ENCODE peak calls at places on chromosome X, in six cellular contexts. One of them, this sample, is unnamed.

GRCh38 chrX:41526925-41527324 is 79.8 kb downstream of the NYX start:
- DNase-seq in caudate nucleus: no peak
- DNase-seq in psoas muscle: no peak
- DNase-seq in KBM-7: no peak
- DNase-seq in left lung: no peak
- DNase-seq in NCI-H748 treated with DMSO at 0.1 percent for 48 hours: no peak
- DNase-seq in this sample: no peak

GRCh38 chrX:68146054-68146453 is 287.2 kb downstream of the OPHN1 start:
- DNase-seq in caudate nucleus: no peak
- DNase-seq in psoas muscle: no peak
- DNase-seq in KBM-7: peak
- DNase-seq in left lung: no peak
- DNase-seq in NCI-H748 treated with DMSO at 0.1 percent for 48 hours: no peak
- DNase-seq in this sample: no peak

GRCh38 chrX:121479406-121479805 is 432.0 kb downstream of the GLUD2 start:
- DNase-seq in caudate nucleus: no peak
- DNase-seq in psoas muscle: no peak
- DNase-seq in KBM-7: peak
- DNase-seq in left lung: no peak
- DNase-seq in NCI-H748 treated with DMSO at 0.1 percent for 48 hours: no peak
- DNase-seq in this sample: no peak

GRCh38 chrX:45889471-45889870 is 655.8 kb downstream of the ZNF674 start:
- DNase-seq in caudate nucleus: no peak
- DNase-seq in psoas muscle: no peak
- DNase-seq in KBM-7: no peak
- DNase-seq in left lung: no peak
- DNase-seq in NCI-H748 treated with DMSO at 0.1 percent for 48 hours: no peak
- DNase-seq in this sample: no peak

GRCh38 chrX:130995351-130995967 is 62.7 kb upstream of the ARHGAP36 start:
- DNase-seq in caudate nucleus: no peak
- DNase-seq in psoas muscle: no peak
- DNase-seq in KBM-7: no peak
- DNase-seq in left lung: no peak
- DNase-seq in NCI-H748 treated with DMSO at 0.1 percent for 48 hours: no peak
- DNase-seq in this sample: no peak

GRCh38 chrX:42732506-42732905 is 45.5 kb downstream of the PPP1R2C start:
- DNase-seq in caudate nucleus: no peak
- DNase-seq in psoas muscle: peak
- DNase-seq in KBM-7: no peak
- DNase-seq in left lung: no peak
- DNase-seq in NCI-H748 treated with DMSO at 0.1 percent for 48 hours: no peak
- DNase-seq in this sample: no peak

GRCh38 chrX:41148553-41148952 is 63.3 kb downstream of the USP9X start:
- DNase-seq in caudate nucleus: no peak
- DNase-seq in psoas muscle: no peak
- DNase-seq in KBM-7: no peak
- DNase-seq in left lung: no peak
- DNase-seq in NCI-H748 treated with DMSO at 0.1 percent for 48 hours: no peak
- DNase-seq in this sample: no peak

GRCh38 chrX:29870608-29871007 is 344.8 kb upstream of the MAGEB2 start:
- DNase-seq in caudate nucleus: no peak
- DNase-seq in psoas muscle: no peak
- DNase-seq in KBM-7: no peak
- DNase-seq in left lung: no peak
- DNase-seq in NCI-H748 treated with DMSO at 0.1 percent for 48 hours: no peak
- DNase-seq in this sample: no peak

GRCh38 chrX:63932907-63933306 is 147.9 kb upstream of the ARHGEF9 start:
- DNase-seq in caudate nucleus: no peak
- DNase-seq in psoas muscle: no peak
- DNase-seq in KBM-7: no peak
- DNase-seq in left lung: no peak
- DNase-seq in NCI-H748 treated with DMSO at 0.1 percent for 48 hours: no peak
- DNase-seq in this sample: no peak

GRCh38 chrX:15497865-15498264 is 2.7 kb upstream of the BMX start:
- DNase-seq in caudate nucleus: peak
- DNase-seq in psoas muscle: no peak
- DNase-seq in KBM-7: peak
- DNase-seq in left lung: no peak
- DNase-seq in NCI-H748 treated with DMSO at 0.1 percent for 48 hours: no peak
- DNase-seq in this sample: no peak

GRCh38 chrX:139762400-139763183 is 54.6 kb upstream of the MCF2 start:
- DNase-seq in caudate nucleus: no peak
- DNase-seq in psoas muscle: peak
- DNase-seq in KBM-7: no peak
- DNase-seq in left lung: no peak
- DNase-seq in NCI-H748 treated with DMSO at 0.1 percent for 48 hours: no peak
- DNase-seq in this sample: no peak

GRCh38 chrX:117972681-117973080 is 143.9 kb downstream of the KLHL13 start:
- DNase-seq in caudate nucleus: no peak
- DNase-seq in psoas muscle: no peak
- DNase-seq in KBM-7: no peak
- DNase-seq in left lung: no peak
- DNase-seq in NCI-H748 treated with DMSO at 0.1 percent for 48 hours: peak
- DNase-seq in this sample: no peak

GRCh38 chrX:47158131-47158530 is 13.1 kb downstream of the RBM10 start:
- DNase-seq in caudate nucleus: no peak
- DNase-seq in psoas muscle: no peak
- DNase-seq in KBM-7: no peak
- DNase-seq in left lung: no peak
- DNase-seq in NCI-H748 treated with DMSO at 0.1 percent for 48 hours: no peak
- DNase-seq in this sample: no peak

GRCh38 chrX:140572724-140573123 is 67.9 kb upstream of the SOX3 start:
- DNase-seq in caudate nucleus: peak
- DNase-seq in psoas muscle: no peak
- DNase-seq in KBM-7: peak
- DNase-seq in left lung: no peak
- DNase-seq in NCI-H748 treated with DMSO at 0.1 percent for 48 hours: no peak
- DNase-seq in this sample: no peak

GRCh38 chrX:130715299-130715698 is 187.7 kb downstream of the ENOX2 start:
- DNase-seq in caudate nucleus: no peak
- DNase-seq in psoas muscle: no peak
- DNase-seq in KBM-7: no peak
- DNase-seq in left lung: no peak
- DNase-seq in NCI-H748 treated with DMSO at 0.1 percent for 48 hours: no peak
- DNase-seq in this sample: no peak

GRCh38 chrX:71871367-71871766 is 39.3 kb upstream of the NHSL2 start:
- DNase-seq in caudate nucleus: no peak
- DNase-seq in psoas muscle: no peak
- DNase-seq in KBM-7: no peak
- DNase-seq in left lung: no peak
- DNase-seq in NCI-H748 treated with DMSO at 0.1 percent for 48 hours: no peak
- DNase-seq in this sample: no peak

GRCh38 chrX:40688976-40689375 is 41.6 kb upstream of the CXorf38 start:
- DNase-seq in caudate nucleus: no peak
- DNase-seq in psoas muscle: no peak
- DNase-seq in KBM-7: no peak
- DNase-seq in left lung: no peak
- DNase-seq in NCI-H748 treated with DMSO at 0.1 percent for 48 hours: no peak
- DNase-seq in this sample: no peak

GRCh38 chrX:121308276-121308805 is 260.9 kb downstream of the GLUD2 start:
- DNase-seq in caudate nucleus: peak
- DNase-seq in psoas muscle: no peak
- DNase-seq in KBM-7: peak
- DNase-seq in left lung: no peak
- DNase-seq in NCI-H748 treated with DMSO at 0.1 percent for 48 hours: peak
- DNase-seq in this sample: no peak

GRCh38 chrX:150509703-150510102 is 58.7 kb upstream of the MTM1 start:
- DNase-seq in caudate nucleus: no peak
- DNase-seq in psoas muscle: no peak
- DNase-seq in KBM-7: no peak
- DNase-seq in left lung: no peak
- DNase-seq in NCI-H748 treated with DMSO at 0.1 percent for 48 hours: no peak
- DNase-seq in this sample: no peak

GRCh38 chrX:154027003-154027402 is 7.3 kb upstream of the IRAK1 start:
- DNase-seq in caudate nucleus: no peak
- DNase-seq in psoas muscle: no peak
- DNase-seq in KBM-7: no peak
- DNase-seq in left lung: no peak
- DNase-seq in NCI-H748 treated with DMSO at 0.1 percent for 48 hours: no peak
- DNase-seq in this sample: no peak

GRCh38 chrX:3815896-3816664 is 102.6 kb upstream of the PRKX start:
- DNase-seq in caudate nucleus: no peak
- DNase-seq in psoas muscle: peak
- DNase-seq in KBM-7: peak
- DNase-seq in left lung: peak
- DNase-seq in NCI-H748 treated with DMSO at 0.1 percent for 48 hours: no peak
- DNase-seq in this sample: peak

GRCh38 chrX:63918611-63919010 is 133.6 kb upstream of the ARHGEF9 start:
- DNase-seq in caudate nucleus: no peak
- DNase-seq in psoas muscle: no peak
- DNase-seq in KBM-7: peak
- DNase-seq in left lung: no peak
- DNase-seq in NCI-H748 treated with DMSO at 0.1 percent for 48 hours: no peak
- DNase-seq in this sample: no peak

GRCh38 chrX:33195698-33196097 is 15.7 kb downstream of the DMD start:
- DNase-seq in caudate nucleus: no peak
- DNase-seq in psoas muscle: no peak
- DNase-seq in KBM-7: no peak
- DNase-seq in left lung: no peak
- DNase-seq in NCI-H748 treated with DMSO at 0.1 percent for 48 hours: no peak
- DNase-seq in this sample: no peak

GRCh38 chrX:47216393-47216925 is 2.0 kb upstream of the CDK16 start:
- DNase-seq in caudate nucleus: no peak
- DNase-seq in psoas muscle: no peak
- DNase-seq in KBM-7: no peak
- DNase-seq in left lung: no peak
- DNase-seq in NCI-H748 treated with DMSO at 0.1 percent for 48 hours: no peak
- DNase-seq in this sample: peak

GRCh38 chrX:18390941-18391538 is 34.4 kb upstream of the CDKL5 start:
- DNase-seq in caudate nucleus: peak
- DNase-seq in psoas muscle: peak
- DNase-seq in KBM-7: peak
- DNase-seq in left lung: no peak
- DNase-seq in NCI-H748 treated with DMSO at 0.1 percent for 48 hours: peak
- DNase-seq in this sample: peak

GRCh38 chrX:131633285-131633917 is 89.5 kb downstream of the OR13H1 start:
- DNase-seq in caudate nucleus: peak
- DNase-seq in psoas muscle: no peak
- DNase-seq in KBM-7: peak
- DNase-seq in left lung: no peak
- DNase-seq in NCI-H748 treated with DMSO at 0.1 percent for 48 hours: peak
- DNase-seq in this sample: no peak

GRCh38 chrX:331145-331771 is 12.7 kb upstream of the GTPBP6 start:
- DNase-seq in caudate nucleus: no peak
- DNase-seq in psoas muscle: no peak
- DNase-seq in KBM-7: no peak
- DNase-seq in left lung: peak
- DNase-seq in NCI-H748 treated with DMSO at 0.1 percent for 48 hours: no peak
- DNase-seq in this sample: no peak

GRCh38 chrX:101263766-101264165 is 27.4 kb downstream of the TAF7L start:
- DNase-seq in caudate nucleus: no peak
- DNase-seq in psoas muscle: no peak
- DNase-seq in KBM-7: no peak
- DNase-seq in left lung: no peak
- DNase-seq in NCI-H748 treated with DMSO at 0.1 percent for 48 hours: no peak
- DNase-seq in this sample: no peak

GRCh38 chrX:136210806-136211205 is 40.4 kb downstream of the MAP7D3 start:
- DNase-seq in caudate nucleus: no peak
- DNase-seq in psoas muscle: peak
- DNase-seq in KBM-7: peak
- DNase-seq in left lung: no peak
- DNase-seq in NCI-H748 treated with DMSO at 0.1 percent for 48 hours: no peak
- DNase-seq in this sample: peak

GRCh38 chrX:134604701-134605271 is 53.5 kb downstream of the PLAC1 start:
- DNase-seq in caudate nucleus: no peak
- DNase-seq in psoas muscle: no peak
- DNase-seq in KBM-7: no peak
- DNase-seq in left lung: no peak
- DNase-seq in NCI-H748 treated with DMSO at 0.1 percent for 48 hours: no peak
- DNase-seq in this sample: no peak

GRCh38 chrX:71118032-71118984 is at the start of gene MED12:
- DNase-seq in caudate nucleus: peak
- DNase-seq in psoas muscle: peak
- DNase-seq in KBM-7: peak
- DNase-seq in left lung: peak
- DNase-seq in NCI-H748 treated with DMSO at 0.1 percent for 48 hours: peak
- DNase-seq in this sample: peak

This sample was measured in suprapubic skin.